ENCODE peak calls at places on chromosomes 6 and 20, in ten cellular contexts. G is CD8-positive, alpha-beta memory T cell; S is tibial nerve; C is mesenchymal stem cell; Y is neuronal stem cell; P is H9; M is uterus; Q is CD4-positive, CD25-positive, alpha-beta regulatory T cell; R is colonic mucosa; O is adrenal gland. U is an unnamed sample. For H3K27me3 and H3K9me3, the result is how much of the 10 kb centered on the place peaks cover.

GRCh38 chr6:132365319-132365907 is 35.9 kb downstream of the MOXD1 start:
- DNase-seq in Q (no peak), G (no peak), S (no peak), M (no peak), C (peak), P (peak), O (no peak), R (no peak), Y (peak), U (no peak)

GRCh38 chr6:65350525-65350924 is 356.5 kb downstream of the EYS start:
- DNase-seq in Q (no peak), P (no peak), O (no peak), S (no peak), R (no peak), C (no peak), Y (no peak), M (no peak), G (no peak), U (no peak)

GRCh38 chr6:53048431-53049195 is 16.6 kb upstream of the FBXO9 start:
- DNase-seq in Y (no peak), Q (no peak), G (no peak), P (no peak), O (no peak), R (no peak), C (peak), M (no peak), S (no peak), U (no peak)

GRCh38 chr6:41162687-41163418 is at the start of gene TREM2:
- DNase-seq in P (no peak), G (no peak), M (no peak), O (no peak), Q (no peak), C (no peak), R (no peak), Y (no peak), S (no peak), U (no peak)

GRCh38 chr6:111605100-111605748 is 454 bp downstream of the TRAF3IP2 start:
- DNase-seq in Q (peak), R (peak), S (peak), Y (no peak), O (peak), P (peak), C (peak), M (peak), G (peak), U (peak)

GRCh38 chr6:163392533-163392932 is 22.0 kb upstream of the QKI start:
- DNase-seq in C (peak), Y (no peak), O (no peak), M (no peak), R (no peak), G (no peak), P (no peak), Q (no peak), S (no peak), U (peak)

GRCh38 chr20:48975955-48976354 is 54.4 kb downstream of the ARFGEF2 start:
- DNase-seq in R (no peak), O (peak), C (peak), Y (no peak), S (no peak), P (no peak), M (no peak), Q (no peak), G (no peak), U (no peak)

GRCh38 chr6:27672113-27672799 is 199.4 kb upstream of the ZNF184 start:
- DNase-seq in P (peak), Y (peak), O (no peak), S (no peak), C (peak), G (no peak), R (peak), Q (no peak), M (no peak), U (peak)

GRCh38 chr6:139290787-139291294 is 957 bp downstream of the TXLNB start:
- DNase-seq in G (peak), P (no peak), C (peak), Q (no peak), O (peak), R (no peak), Y (no peak), S (no peak), M (peak), U (peak)

GRCh38 chr6:153210083-153210482 is 79.0 kb upstream of the RGS17 start:
- DNase-seq in M (no peak), Q (no peak), Y (no peak), P (no peak), S (no peak), O (no peak), G (no peak), C (peak), R (no peak), U (no peak)

GRCh38 chr20:60882776-60883303 is 369.2 kb upstream of the CDH4 start:
- DNase-seq in O (no peak), Y (no peak), P (no peak), R (no peak), S (no peak), G (no peak), C (no peak), M (no peak), Q (no peak), U (no peak)

GRCh38 chr6:134247271-134247833 is 70.6 kb downstream of the SGK1 start:
- DNase-seq in O (peak), S (no peak), P (no peak), Q (peak), M (no peak), G (peak), R (no peak), C (no peak), Y (no peak), U (no peak)

GRCh38 chr20:14764511-14765369 is 427.3 kb upstream of the FLRT3 start:
- DNase-seq in R (peak), Y (no peak), S (no peak), O (no peak), P (no peak), G (no peak), M (no peak), C (no peak), Q (no peak), U (no peak)

GRCh38 chr6:170200458-170200891 is 90.4 kb downstream of the DLL1 start:
- DNase-seq in O (no peak), Q (no peak), C (no peak), M (peak), G (peak), P (no peak), S (no peak), R (peak), Y (no peak), U (peak)

GRCh38 chr6:30044630-30045029 is 16.4 kb upstream of the POLR1H start:
- DNase-seq in R (no peak), M (no peak), O (no peak), C (peak), Q (no peak), S (no peak), G (no peak), P (no peak), Y (no peak), U (peak)

GRCh38 chr6:156832166-156832743 is 55.1 kb downstream of the ARID1B start:
- DNase-seq in P (no peak), M (peak), S (no peak), Y (no peak), R (no peak), O (no peak), G (no peak), C (peak), Q (no peak), U (peak)

GRCh38 chr6:56211724-56212123 is 35.7 kb downstream of the COL21A1 start:
- DNase-seq in R (no peak), G (no peak), M (no peak), P (no peak), C (no peak), Q (no peak), Y (no peak), O (no peak), S (no peak), U (no peak)

GRCh38 chr20:56722042-56722441 is 92.9 kb downstream of the TFAP2C start:
- DNase-seq in M (no peak), S (no peak), Q (no peak), G (no peak), O (no peak), R (peak), P (no peak), C (no peak), Y (no peak), U (peak)

GRCh38 chr6:33516726-33517125 is 62.4 kb downstream of the ZBTB9 start:
- DNase-seq in P (no peak), C (no peak), G (no peak), Q (no peak), M (no peak), Y (no peak), R (no peak), O (no peak), S (no peak), U (no peak)

GRCh38 chr20:59566631-59567524 is 37.5 kb upstream of the PHACTR3 start:
- DNase-seq in P (no peak), G (no peak), Q (no peak), Y (no peak), C (no peak), R (no peak), S (no peak), M (no peak), O (no peak), U (no peak)

GRCh38 chr6:5303711-5304110 is 42.4 kb downstream of the FARS2 start:
- DNase-seq in Y (no peak), P (no peak), R (no peak), O (no peak), M (no peak), G (no peak), C (no peak), S (no peak), Q (no peak), U (no peak)

GRCh38 chr20:59434950-59435349 is 134.5 kb downstream of the EDN3 start:
- DNase-seq in Y (no peak), P (no peak), C (no peak), G (no peak), S (no peak), O (no peak), R (no peak), M (no peak), Q (no peak), U (no peak)

GRCh38 chr20:14203657-14204056 is 133.8 kb downstream of the FLRT3 start:
- DNase-seq in G (no peak), C (no peak), Q (no peak), M (no peak), S (no peak), O (no peak), Y (no peak), P (no peak), R (no peak), U (no peak)

GRCh38 chr6:3139090-3139903 is 18.0 kb downstream of the TUBB2A start:
- DNase-seq in C (peak), P (no peak), M (peak), Q (no peak), R (peak), S (peak), G (no peak), Y (no peak), O (peak), U (peak)

GRCh38 chr6:151008425-151008824 is 142.9 kb downstream of the MTHFD1L start:
- DNase-seq in Q (no peak), O (no peak), R (no peak), Y (no peak), G (no peak), P (no peak), C (no peak), S (no peak), M (no peak), U (no peak)
- H3K27me3 ChIP-seq in Q (under half), O (under half), R (under half), Y (under half), G (under half), P (under half), C (under half), S (under half), M (under half), U (under half)

GRCh38 chr6:43045371-43045930 is 8.2 kb downstream of the CUL7 start:
- DNase-seq in Q (no peak), M (no peak), O (no peak), G (no peak), P (peak), R (no peak), Y (no peak), C (no peak), S (no peak), U (no peak)
- H3K9me3 ChIP-seq in Q (under half), M (under half), O (under half), G (under half), P (under half), R (under half), Y (under half), C (under half), S (under half), U (under half)

GRCh38 chr6:150056916-150057315 is 12.0 kb downstream of the ULBP3 start:
- DNase-seq in R (no peak), M (no peak), G (no peak), O (no peak), C (no peak), P (no peak), Q (no peak), Y (no peak), S (no peak), U (no peak)
- H3K27me3 ChIP-seq in R (under half), M (under half), G (under half), O (under half), C (under half), P (under half), Q (under half), Y (under half), S (under half), U (under half)

GRCh38 chr6:168388641-168389633 is 52.0 kb upstream of the SMOC2 start:
- DNase-seq in S (no peak), M (no peak), P (peak), G (no peak), Q (no peak), O (no peak), Y (no peak), C (no peak), R (peak), U (no peak)
- H3K9me3 ChIP-seq in S (under half), M (under half), P (under half), G (under half), Q (under half), O (under half), Y (under half), C (under half), R (under half), U (under half)

GRCh38 chr20:62743777-62744317 is 35.2 kb downstream of the NTSR1 start:
- DNase-seq in S (no peak), M (no peak), R (no peak), Y (no peak), Q (no peak), P (no peak), C (no peak), G (no peak), O (no peak), U (no peak)

GRCh38 chr20:62745279-62745958 is 36.8 kb downstream of the NTSR1 start:
- DNase-seq in P (no peak), S (no peak), G (no peak), Y (no peak), C (no peak), Q (no peak), R (no peak), M (no peak), O (no peak), U (no peak)

GRCh38 chr20:62742979-62743776 is 34.5 kb downstream of the NTSR1 start:
- DNase-seq in R (no peak), Y (no peak), Q (no peak), P (no peak), C (no peak), S (no peak), M (no peak), O (no peak), G (no peak), U (no peak)

GRCh38 chr20:62744761-62745160 is 36.1 kb downstream of the NTSR1 start:
- DNase-seq in Y (no peak), R (no peak), O (no peak), P (no peak), G (no peak), C (no peak), S (no peak), M (no peak), Q (no peak), U (no peak)

GRCh38 chr20:62745959-62746288 is 37.3 kb downstream of the NTSR1 start:
- DNase-seq in R (no peak), G (no peak), Q (no peak), S (no peak), P (no peak), M (no peak), O (no peak), C (no peak), Y (no peak), U (no peak)
- H3K27me3 ChIP-seq in R (under half), G (under half), Q (under half), S (under half), P (under half), M (under half), O (under half), C (under half), Y (under half), U (under half)

GRCh38 chr6:168039849-168040248 is 39.2 kb downstream of the FRMD1 start:
- DNase-seq in Q (no peak), P (no peak), M (no peak), R (no peak), C (no peak), S (no peak), Y (no peak), G (no peak), O (no peak), U (no peak)

GRCh38 chr6:168040856-168041496 is 38.0 kb downstream of the FRMD1 start:
- DNase-seq in G (no peak), S (no peak), Q (no peak), M (no peak), P (no peak), C (no peak), Y (no peak), R (no peak), O (no peak), U (no peak)

GRCh38 chr6:168037856-168038255 is 40.4 kb downstream of the KIF25 start:
- DNase-seq in Q (no peak), G (no peak), Y (no peak), O (no peak), C (no peak), R (no peak), S (no peak), P (no peak), M (no peak), U (no peak)

GRCh38 chr6:168038576-168039140 is 40.4 kb downstream of the FRMD1 start:
- DNase-seq in S (no peak), G (no peak), Y (no peak), M (no peak), C (no peak), R (no peak), O (no peak), P (no peak), Q (no peak), U (no peak)

DNA sequence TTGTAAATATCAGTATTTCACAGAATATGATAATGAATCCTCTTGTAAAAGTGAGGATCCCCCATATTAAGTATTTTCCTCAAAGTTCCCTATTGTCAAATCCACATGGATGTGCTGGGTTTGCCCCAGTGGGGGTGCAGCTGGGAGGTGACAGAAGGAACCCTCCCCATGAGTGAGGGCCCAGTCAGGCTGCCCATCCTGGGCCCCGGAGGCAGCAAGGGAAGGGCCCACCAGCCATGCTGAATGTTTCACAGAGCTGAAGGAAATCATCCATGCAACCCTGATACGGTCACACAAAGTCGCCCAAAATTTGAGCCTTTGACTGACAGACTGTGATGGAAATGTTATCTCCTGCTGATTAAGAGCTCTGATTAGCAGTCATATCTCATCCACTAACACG is 39.7 kb downstream of the FRMD1 start:
- DNase-seq in C (no peak), Q (no peak), Y (no peak), S (no peak), G (no peak), O (no peak), M (no peak), R (no peak), P (no peak), U (no peak)
- H3K9me3 ChIP-seq in C (under half), Q (under half), Y (under half), S (under half), G (under half), O (under half), M (under half), R (under half), P (under half), U (under half)

GRCh38 chr6:315921-316752 is 23.9 kb downstream of the DUSP22 start:
- DNase-seq in G (no peak), Q (no peak), Y (no peak), O (no peak), M (no peak), S (no peak), P (no peak), C (no peak), R (no peak), U (peak)
- H3K27me3 ChIP-seq in G (under half), Q (under half), Y (under half), O (under half), M (under half), S (under half), P (under half), C (under half), R (under half), U (under half)

GRCh38 chr20:11429889-11430580 is 487.7 kb upstream of the BTBD3 start:
- DNase-seq in S (no peak), G (no peak), R (no peak), Y (no peak), P (no peak), O (no peak), M (no peak), Q (no peak), C (no peak), U (no peak)

GRCh38 chr20:11430652-11431051 is 487.0 kb upstream of the BTBD3 start:
- DNase-seq in O (no peak), P (no peak), Q (no peak), M (no peak), S (no peak), C (no peak), R (no peak), G (no peak), Y (no peak), U (no peak)

GRCh38 chr20:11429168-11429567 is 488.5 kb upstream of the BTBD3 start:
- DNase-seq in O (no peak), G (no peak), Y (no peak), S (no peak), P (no peak), R (no peak), Q (no peak), C (no peak), M (no peak), U (no peak)

GRCh38 chr20:11431613-11432012 is 486.1 kb upstream of the BTBD3 start:
- DNase-seq in C (no peak), Q (no peak), S (no peak), G (no peak), M (no peak), O (no peak), P (no peak), Y (no peak), R (no peak), U (no peak)

GRCh38 chr20:11432407-11432806 is 485.3 kb upstream of the BTBD3 start:
- DNase-seq in Y (no peak), S (no peak), Q (no peak), C (peak), G (no peak), O (no peak), P (no peak), R (no peak), M (no peak), U (peak)
- H3K9me3 ChIP-seq in Y (under half), S (under half), Q (under half), C (under half), G (under half), O (under half), P (under half), R (under half), M (under half), U (under half)